ENCODE peak calls at places on chromosomes 5 and 9, in ten cellular contexts. One of them, this sample, is unnamed.

GRCh38 chr5:10442581-10442980 is 902 bp downstream of the ROPN1L start:
- DNase-seq in bronchial epithelial cell: no peak
- DNase-seq in lower leg skin: no peak
- DNase-seq in GM12864: no peak
- DNase-seq in effector CD8-positive, alpha-beta T cell: no peak
- DNase-seq in SW480: no peak
- DNase-seq in NCI-H1417: no peak
- DNase-seq in stimulated activated CD8-positive, alpha-beta memory T cell treated with anti-CD3 and anti-CD28 coated beads, Interleukin-4, amount 100 ng/mL, for 1 hour: no peak
- DNase-seq in brain microvascular endothelial cell: no peak
- DNase-seq in stimulated activated effector memory CD8-positive, alpha-beta T cell treated with anti-CD3 and anti-CD28 coated beads, Interleukin-12 subunit alpha, Interleukin-12 subunit beta, amount 100 ng/mL, for 72 hours: no peak
- DNase-seq in this sample: no peak

GRCh38 chr9:96618209-96619108 is 1.2 kb downstream of the CDC14B start:
- DNase-seq in stimulated activated CD8-positive, alpha-beta memory T cell treated with anti-CD3 and anti-CD28 coated beads, Interleukin-4, amount 100 ng/mL, for 1 hour: no peak
- DNase-seq in GM12864: no peak
- DNase-seq in stimulated activated effector memory CD8-positive, alpha-beta T cell treated with anti-CD3 and anti-CD28 coated beads, Interleukin-12 subunit alpha, Interleukin-12 subunit beta, amount 100 ng/mL, for 72 hours: no peak
- DNase-seq in bronchial epithelial cell: peak
- DNase-seq in NCI-H1417: no peak
- DNase-seq in lower leg skin: peak
- DNase-seq in brain microvascular endothelial cell: peak
- DNase-seq in SW480: peak
- DNase-seq in effector CD8-positive, alpha-beta T cell: no peak
- DNase-seq in this sample: no peak

GRCh38 chr5:38540348-38540747 is 16.1 kb downstream of the LIFR start:
- DNase-seq in SW480: no peak
- DNase-seq in brain microvascular endothelial cell: no peak
- DNase-seq in bronchial epithelial cell: no peak
- DNase-seq in effector CD8-positive, alpha-beta T cell: no peak
- DNase-seq in lower leg skin: no peak
- DNase-seq in stimulated activated effector memory CD8-positive, alpha-beta T cell treated with anti-CD3 and anti-CD28 coated beads, Interleukin-12 subunit alpha, Interleukin-12 subunit beta, amount 100 ng/mL, for 72 hours: no peak
- DNase-seq in NCI-H1417: peak
- DNase-seq in stimulated activated CD8-positive, alpha-beta memory T cell treated with anti-CD3 and anti-CD28 coated beads, Interleukin-4, amount 100 ng/mL, for 1 hour: no peak
- DNase-seq in GM12864: no peak
- DNase-seq in this sample: no peak

GRCh38 chr9:137449081-137449844 is 8.1 kb upstream of the ENTPD8 start:
- DNase-seq in GM12864: no peak
- DNase-seq in SW480: no peak
- DNase-seq in effector CD8-positive, alpha-beta T cell: no peak
- DNase-seq in lower leg skin: no peak
- DNase-seq in bronchial epithelial cell: no peak
- DNase-seq in stimulated activated effector memory CD8-positive, alpha-beta T cell treated with anti-CD3 and anti-CD28 coated beads, Interleukin-12 subunit alpha, Interleukin-12 subunit beta, amount 100 ng/mL, for 72 hours: no peak
- DNase-seq in stimulated activated CD8-positive, alpha-beta memory T cell treated with anti-CD3 and anti-CD28 coated beads, Interleukin-4, amount 100 ng/mL, for 1 hour: no peak
- DNase-seq in brain microvascular endothelial cell: no peak
- DNase-seq in NCI-H1417: no peak
- DNase-seq in this sample: no peak

GRCh38 chr5:127536687-127537086 is 19.2 kb downstream of the PRRC1 start:
- DNase-seq in GM12864: no peak
- DNase-seq in effector CD8-positive, alpha-beta T cell: no peak
- DNase-seq in bronchial epithelial cell: peak
- DNase-seq in stimulated activated effector memory CD8-positive, alpha-beta T cell treated with anti-CD3 and anti-CD28 coated beads, Interleukin-12 subunit alpha, Interleukin-12 subunit beta, amount 100 ng/mL, for 72 hours: no peak
- DNase-seq in stimulated activated CD8-positive, alpha-beta memory T cell treated with anti-CD3 and anti-CD28 coated beads, Interleukin-4, amount 100 ng/mL, for 1 hour: no peak
- DNase-seq in brain microvascular endothelial cell: no peak
- DNase-seq in SW480: peak
- DNase-seq in lower leg skin: no peak
- DNase-seq in NCI-H1417: no peak
- DNase-seq in this sample: no peak

GRCh38 chr5:134273642-134274361 is 47.9 kb upstream of the PPP2CA start:
- DNase-seq in GM12864: no peak
- DNase-seq in stimulated activated CD8-positive, alpha-beta memory T cell treated with anti-CD3 and anti-CD28 coated beads, Interleukin-4, amount 100 ng/mL, for 1 hour: no peak
- DNase-seq in NCI-H1417: no peak
- DNase-seq in bronchial epithelial cell: peak
- DNase-seq in brain microvascular endothelial cell: no peak
- DNase-seq in SW480: no peak
- DNase-seq in effector CD8-positive, alpha-beta T cell: no peak
- DNase-seq in stimulated activated effector memory CD8-positive, alpha-beta T cell treated with anti-CD3 and anti-CD28 coated beads, Interleukin-12 subunit alpha, Interleukin-12 subunit beta, amount 100 ng/mL, for 72 hours: no peak
- DNase-seq in lower leg skin: peak
- DNase-seq in this sample: no peak

GRCh38 chr5:172443441-172444109 is 10.8 kb downstream of the SH3PXD2B start:
- DNase-seq in SW480: peak
- DNase-seq in bronchial epithelial cell: peak
- DNase-seq in brain microvascular endothelial cell: peak
- DNase-seq in stimulated activated CD8-positive, alpha-beta memory T cell treated with anti-CD3 and anti-CD28 coated beads, Interleukin-4, amount 100 ng/mL, for 1 hour: no peak
- DNase-seq in lower leg skin: peak
- DNase-seq in stimulated activated effector memory CD8-positive, alpha-beta T cell treated with anti-CD3 and anti-CD28 coated beads, Interleukin-12 subunit alpha, Interleukin-12 subunit beta, amount 100 ng/mL, for 72 hours: peak
- DNase-seq in NCI-H1417: no peak
- DNase-seq in effector CD8-positive, alpha-beta T cell: no peak
- DNase-seq in GM12864: no peak
- DNase-seq in this sample: no peak

GRCh38 chr5:76787237-76787636 is 31.6 kb upstream of the F2RL1 start:
- DNase-seq in lower leg skin: no peak
- DNase-seq in effector CD8-positive, alpha-beta T cell: no peak
- DNase-seq in GM12864: no peak
- DNase-seq in bronchial epithelial cell: peak
- DNase-seq in brain microvascular endothelial cell: peak
- DNase-seq in stimulated activated effector memory CD8-positive, alpha-beta T cell treated with anti-CD3 and anti-CD28 coated beads, Interleukin-12 subunit alpha, Interleukin-12 subunit beta, amount 100 ng/mL, for 72 hours: no peak
- DNase-seq in SW480: peak
- DNase-seq in NCI-H1417: no peak
- DNase-seq in stimulated activated CD8-positive, alpha-beta memory T cell treated with anti-CD3 and anti-CD28 coated beads, Interleukin-4, amount 100 ng/mL, for 1 hour: no peak
- DNase-seq in this sample: no peak

GRCh38 chr9:33867747-33868429 is 50.9 kb downstream of the UBE2R2 start:
- DNase-seq in brain microvascular endothelial cell: no peak
- DNase-seq in NCI-H1417: no peak
- DNase-seq in bronchial epithelial cell: no peak
- DNase-seq in GM12864: no peak
- DNase-seq in stimulated activated CD8-positive, alpha-beta memory T cell treated with anti-CD3 and anti-CD28 coated beads, Interleukin-4, amount 100 ng/mL, for 1 hour: no peak
- DNase-seq in lower leg skin: peak
- DNase-seq in effector CD8-positive, alpha-beta T cell: no peak
- DNase-seq in SW480: no peak
- DNase-seq in stimulated activated effector memory CD8-positive, alpha-beta T cell treated with anti-CD3 and anti-CD28 coated beads, Interleukin-12 subunit alpha, Interleukin-12 subunit beta, amount 100 ng/mL, for 72 hours: no peak
- DNase-seq in this sample: no peak

GRCh38 chr9:72577212-72577753 is 55.9 kb downstream of the TMC1 start:
- DNase-seq in brain microvascular endothelial cell: no peak
- DNase-seq in lower leg skin: no peak
- DNase-seq in GM12864: no peak
- DNase-seq in SW480: no peak
- DNase-seq in stimulated activated CD8-positive, alpha-beta memory T cell treated with anti-CD3 and anti-CD28 coated beads, Interleukin-4, amount 100 ng/mL, for 1 hour: no peak
- DNase-seq in NCI-H1417: no peak
- DNase-seq in stimulated activated effector memory CD8-positive, alpha-beta T cell treated with anti-CD3 and anti-CD28 coated beads, Interleukin-12 subunit alpha, Interleukin-12 subunit beta, amount 100 ng/mL, for 72 hours: no peak
- DNase-seq in effector CD8-positive, alpha-beta T cell: no peak
- DNase-seq in bronchial epithelial cell: peak
- DNase-seq in this sample: no peak

GRCh38 chr9:109889456-109889855 is 109.5 kb downstream of the PALM2AKAP2 start:
- DNase-seq in brain microvascular endothelial cell: no peak
- DNase-seq in bronchial epithelial cell: peak
- DNase-seq in stimulated activated effector memory CD8-positive, alpha-beta T cell treated with anti-CD3 and anti-CD28 coated beads, Interleukin-12 subunit alpha, Interleukin-12 subunit beta, amount 100 ng/mL, for 72 hours: no peak
- DNase-seq in SW480: no peak
- DNase-seq in stimulated activated CD8-positive, alpha-beta memory T cell treated with anti-CD3 and anti-CD28 coated beads, Interleukin-4, amount 100 ng/mL, for 1 hour: no peak
- DNase-seq in lower leg skin: no peak
- DNase-seq in effector CD8-positive, alpha-beta T cell: no peak
- DNase-seq in GM12864: no peak
- DNase-seq in NCI-H1417: no peak
- DNase-seq in this sample: no peak

GRCh38 chr5:83721878-83722779 is 1.5 kb upstream of the HAPLN1 start:
- DNase-seq in stimulated activated CD8-positive, alpha-beta memory T cell treated with anti-CD3 and anti-CD28 coated beads, Interleukin-4, amount 100 ng/mL, for 1 hour: no peak
- DNase-seq in GM12864: no peak
- DNase-seq in SW480: peak
- DNase-seq in brain microvascular endothelial cell: peak
- DNase-seq in stimulated activated effector memory CD8-positive, alpha-beta T cell treated with anti-CD3 and anti-CD28 coated beads, Interleukin-12 subunit alpha, Interleukin-12 subunit beta, amount 100 ng/mL, for 72 hours: no peak
- DNase-seq in effector CD8-positive, alpha-beta T cell: no peak
- DNase-seq in bronchial epithelial cell: peak
- DNase-seq in NCI-H1417: peak
- DNase-seq in lower leg skin: peak
- DNase-seq in this sample: no peak

GRCh38 chr5:95027151-95027721 is 257.7 kb downstream of the MCTP1 start:
- DNase-seq in brain microvascular endothelial cell: no peak
- DNase-seq in bronchial epithelial cell: no peak
- DNase-seq in effector CD8-positive, alpha-beta T cell: no peak
- DNase-seq in NCI-H1417: no peak
- DNase-seq in GM12864: no peak
- DNase-seq in lower leg skin: no peak
- DNase-seq in stimulated activated effector memory CD8-positive, alpha-beta T cell treated with anti-CD3 and anti-CD28 coated beads, Interleukin-12 subunit alpha, Interleukin-12 subunit beta, amount 100 ng/mL, for 72 hours: no peak
- DNase-seq in SW480: no peak
- DNase-seq in stimulated activated CD8-positive, alpha-beta memory T cell treated with anti-CD3 and anti-CD28 coated beads, Interleukin-4, amount 100 ng/mL, for 1 hour: no peak
- DNase-seq in this sample: no peak

GRCh38 chr5:151556808-151557207 is 34.3 kb downstream of the FAT2 start:
- DNase-seq in NCI-H1417: no peak
- DNase-seq in brain microvascular endothelial cell: no peak
- DNase-seq in bronchial epithelial cell: no peak
- DNase-seq in stimulated activated CD8-positive, alpha-beta memory T cell treated with anti-CD3 and anti-CD28 coated beads, Interleukin-4, amount 100 ng/mL, for 1 hour: no peak
- DNase-seq in GM12864: no peak
- DNase-seq in SW480: no peak
- DNase-seq in stimulated activated effector memory CD8-positive, alpha-beta T cell treated with anti-CD3 and anti-CD28 coated beads, Interleukin-12 subunit alpha, Interleukin-12 subunit beta, amount 100 ng/mL, for 72 hours: no peak
- DNase-seq in effector CD8-positive, alpha-beta T cell: no peak
- DNase-seq in lower leg skin: no peak
- DNase-seq in this sample: no peak

GRCh38 chr5:61020415-61020814 is 75.4 kb downstream of the NDUFAF2 start:
- DNase-seq in stimulated activated effector memory CD8-positive, alpha-beta T cell treated with anti-CD3 and anti-CD28 coated beads, Interleukin-12 subunit alpha, Interleukin-12 subunit beta, amount 100 ng/mL, for 72 hours: no peak
- DNase-seq in NCI-H1417: no peak
- DNase-seq in bronchial epithelial cell: peak
- DNase-seq in GM12864: no peak
- DNase-seq in lower leg skin: no peak
- DNase-seq in SW480: no peak
- DNase-seq in effector CD8-positive, alpha-beta T cell: no peak
- DNase-seq in stimulated activated CD8-positive, alpha-beta memory T cell treated with anti-CD3 and anti-CD28 coated beads, Interleukin-4, amount 100 ng/mL, for 1 hour: no peak
- DNase-seq in brain microvascular endothelial cell: peak
- DNase-seq in this sample: no peak

GRCh38 chr5:5014836-5015235 is 125.3 kb upstream of the ADAMTS16 start:
- DNase-seq in stimulated activated CD8-positive, alpha-beta memory T cell treated with anti-CD3 and anti-CD28 coated beads, Interleukin-4, amount 100 ng/mL, for 1 hour: no peak
- DNase-seq in brain microvascular endothelial cell: peak
- DNase-seq in SW480: no peak
- DNase-seq in effector CD8-positive, alpha-beta T cell: no peak
- DNase-seq in bronchial epithelial cell: peak
- DNase-seq in lower leg skin: no peak
- DNase-seq in NCI-H1417: no peak
- DNase-seq in stimulated activated effector memory CD8-positive, alpha-beta T cell treated with anti-CD3 and anti-CD28 coated beads, Interleukin-12 subunit alpha, Interleukin-12 subunit beta, amount 100 ng/mL, for 72 hours: no peak
- DNase-seq in GM12864: no peak
- DNase-seq in this sample: no peak

GRCh38 chr5:24065786-24066185 is 558.4 kb downstream of the PRDM9 start:
- DNase-seq in SW480: no peak
- DNase-seq in stimulated activated effector memory CD8-positive, alpha-beta T cell treated with anti-CD3 and anti-CD28 coated beads, Interleukin-12 subunit alpha, Interleukin-12 subunit beta, amount 100 ng/mL, for 72 hours: no peak
- DNase-seq in NCI-H1417: no peak
- DNase-seq in effector CD8-positive, alpha-beta T cell: no peak
- DNase-seq in stimulated activated CD8-positive, alpha-beta memory T cell treated with anti-CD3 and anti-CD28 coated beads, Interleukin-4, amount 100 ng/mL, for 1 hour: no peak
- DNase-seq in brain microvascular endothelial cell: no peak
- DNase-seq in GM12864: no peak
- DNase-seq in bronchial epithelial cell: peak
- DNase-seq in lower leg skin: no peak
- DNase-seq in this sample: no peak

GRCh38 chr5:132101385-132101880 is 27.8 kb downstream of the CSF2 start:
- DNase-seq in effector CD8-positive, alpha-beta T cell: no peak
- DNase-seq in SW480: no peak
- DNase-seq in stimulated activated CD8-positive, alpha-beta memory T cell treated with anti-CD3 and anti-CD28 coated beads, Interleukin-4, amount 100 ng/mL, for 1 hour: no peak
- DNase-seq in lower leg skin: no peak
- DNase-seq in GM12864: no peak
- DNase-seq in bronchial epithelial cell: no peak
- DNase-seq in NCI-H1417: no peak
- DNase-seq in brain microvascular endothelial cell: no peak
- DNase-seq in stimulated activated effector memory CD8-positive, alpha-beta T cell treated with anti-CD3 and anti-CD28 coated beads, Interleukin-12 subunit alpha, Interleukin-12 subunit beta, amount 100 ng/mL, for 72 hours: peak
- DNase-seq in this sample: no peak

GRCh38 chr5:1542755-1543154 is 19.0 kb upstream of the LPCAT1 start:
- DNase-seq in stimulated activated CD8-positive, alpha-beta memory T cell treated with anti-CD3 and anti-CD28 coated beads, Interleukin-4, amount 100 ng/mL, for 1 hour: no peak
- DNase-seq in NCI-H1417: no peak
- DNase-seq in lower leg skin: peak
- DNase-seq in stimulated activated effector memory CD8-positive, alpha-beta T cell treated with anti-CD3 and anti-CD28 coated beads, Interleukin-12 subunit alpha, Interleukin-12 subunit beta, amount 100 ng/mL, for 72 hours: no peak
- DNase-seq in brain microvascular endothelial cell: no peak
- DNase-seq in bronchial epithelial cell: peak
- DNase-seq in SW480: peak
- DNase-seq in GM12864: no peak
- DNase-seq in effector CD8-positive, alpha-beta T cell: no peak
- DNase-seq in this sample: no peak

GRCh38 chr9:36488322-36488838 is 84.3 kb upstream of the MELK start:
- DNase-seq in SW480: no peak
- DNase-seq in stimulated activated effector memory CD8-positive, alpha-beta T cell treated with anti-CD3 and anti-CD28 coated beads, Interleukin-12 subunit alpha, Interleukin-12 subunit beta, amount 100 ng/mL, for 72 hours: no peak
- DNase-seq in stimulated activated CD8-positive, alpha-beta memory T cell treated with anti-CD3 and anti-CD28 coated beads, Interleukin-4, amount 100 ng/mL, for 1 hour: no peak
- DNase-seq in lower leg skin: no peak
- DNase-seq in effector CD8-positive, alpha-beta T cell: no peak
- DNase-seq in brain microvascular endothelial cell: no peak
- DNase-seq in bronchial epithelial cell: no peak
- DNase-seq in GM12864: no peak
- DNase-seq in NCI-H1417: no peak
- DNase-seq in this sample: no peak

GRCh38 chr9:134871941-134872340 is 8.7 kb upstream of the FCN2 start:
- DNase-seq in GM12864: no peak
- DNase-seq in bronchial epithelial cell: no peak
- DNase-seq in stimulated activated effector memory CD8-positive, alpha-beta T cell treated with anti-CD3 and anti-CD28 coated beads, Interleukin-12 subunit alpha, Interleukin-12 subunit beta, amount 100 ng/mL, for 72 hours: no peak
- DNase-seq in SW480: no peak
- DNase-seq in brain microvascular endothelial cell: no peak
- DNase-seq in effector CD8-positive, alpha-beta T cell: no peak
- DNase-seq in lower leg skin: no peak
- DNase-seq in NCI-H1417: no peak
- DNase-seq in stimulated activated CD8-positive, alpha-beta memory T cell treated with anti-CD3 and anti-CD28 coated beads, Interleukin-4, amount 100 ng/mL, for 1 hour: no peak
- DNase-seq in this sample: no peak

GRCh38 chr5:177527595-177527994 is 10.8 kb upstream of the DDX41 start:
- DNase-seq in brain microvascular endothelial cell: no peak
- DNase-seq in SW480: no peak
- DNase-seq in NCI-H1417: no peak
- DNase-seq in lower leg skin: no peak
- DNase-seq in stimulated activated CD8-positive, alpha-beta memory T cell treated with anti-CD3 and anti-CD28 coated beads, Interleukin-4, amount 100 ng/mL, for 1 hour: no peak
- DNase-seq in stimulated activated effector memory CD8-positive, alpha-beta T cell treated with anti-CD3 and anti-CD28 coated beads, Interleukin-12 subunit alpha, Interleukin-12 subunit beta, amount 100 ng/mL, for 72 hours: no peak
- DNase-seq in bronchial epithelial cell: no peak
- DNase-seq in effector CD8-positive, alpha-beta T cell: no peak
- DNase-seq in GM12864: no peak
- DNase-seq in this sample: no peak

GRCh38 chr5:90533794-90534193 is 4.4 kb upstream of the LYSMD3 start:
- DNase-seq in lower leg skin: no peak
- DNase-seq in bronchial epithelial cell: no peak
- DNase-seq in NCI-H1417: no peak
- DNase-seq in effector CD8-positive, alpha-beta T cell: no peak
- DNase-seq in brain microvascular endothelial cell: no peak
- DNase-seq in stimulated activated effector memory CD8-positive, alpha-beta T cell treated with anti-CD3 and anti-CD28 coated beads, Interleukin-12 subunit alpha, Interleukin-12 subunit beta, amount 100 ng/mL, for 72 hours: no peak
- DNase-seq in SW480: no peak
- DNase-seq in stimulated activated CD8-positive, alpha-beta memory T cell treated with anti-CD3 and anti-CD28 coated beads, Interleukin-4, amount 100 ng/mL, for 1 hour: no peak
- DNase-seq in GM12864: no peak
- DNase-seq in this sample: no peak

GRCh38 chr5:68195137-68195536 is 20.4 kb upstream of the PIK3R1 start:
- DNase-seq in stimulated activated effector memory CD8-positive, alpha-beta T cell treated with anti-CD3 and anti-CD28 coated beads, Interleukin-12 subunit alpha, Interleukin-12 subunit beta, amount 100 ng/mL, for 72 hours: no peak
- DNase-seq in NCI-H1417: no peak
- DNase-seq in effector CD8-positive, alpha-beta T cell: no peak
- DNase-seq in brain microvascular endothelial cell: no peak
- DNase-seq in bronchial epithelial cell: no peak
- DNase-seq in stimulated activated CD8-positive, alpha-beta memory T cell treated with anti-CD3 and anti-CD28 coated beads, Interleukin-4, amount 100 ng/mL, for 1 hour: no peak
- DNase-seq in GM12864: no peak
- DNase-seq in lower leg skin: no peak
- DNase-seq in SW480: no peak
- DNase-seq in this sample: no peak